ENCODE peak calls at places on chromosomes 5 and 9, in five cellular contexts. H, I, A, F and G are unnamed samples.

GRCh38 chr9:38390442-38390841 is 2.1 kb upstream of the ALDH1B1 start:
- DNase-seq in H (no peak), I (no peak), A (no peak), F (no peak), G (no peak)

GRCh38 chr9:35827486-35827885 is 1.0 kb downstream of the FAM221B start:
- DNase-seq in H (no peak), I (peak), A (no peak), F (no peak), G (no peak)

GRCh38 chr9:124137009-124137943 is 120.5 kb upstream of the NEK6 start:
- DNase-seq in H (no peak), I (no peak), A (no peak), F (no peak), G (no peak)

GRCh38 chr5:150616506-150616905 is 24.0 kb upstream of the SYNPO start:
- DNase-seq in H (peak), I (no peak), A (no peak), F (no peak), G (no peak)

GRCh38 chr5:24642022-24642421 is 2.8 kb downstream of the CDH10 start:
- DNase-seq in H (peak), I (peak), A (no peak), F (no peak), G (no peak)

GRCh38 chr5:53478411-53479044 is 1.9 kb upstream of the FST start:
- DNase-seq in H (peak), I (peak), A (no peak), F (peak), G (no peak)

GRCh38 chr9:69176446-69177135 is 2.5 kb downstream of the TJP2 start:
- DNase-seq in H (peak), I (no peak), A (no peak), F (no peak), G (no peak)

GRCh38 chr5:32251864-32252458 is 60.8 kb downstream of the MTMR12 start:
- DNase-seq in H (no peak), I (no peak), A (no peak), F (no peak), G (no peak)